ENCODE peak calls at places on chromosomes 6 and 20, in six cellular contexts. One of them, this sample, is unnamed.

GRCh38 chr6:170152989-170153388 is 137.9 kb downstream of the DLL1 start:
- DNase-seq in HepG2: peak; percentile 32
- DNase-seq in H1: peak; percentile 23
- DNase-seq in K562: peak; percentile 28
- DNase-seq in GM12878: no peak
- DNase-seq in HCT116: peak; percentile 63
- DNase-seq in this sample: no peak

GRCh38 chr6:166944666-166945256 is 11.6 kb downstream of the RNASET2 start:
- DNase-seq in HepG2: no peak
- DNase-seq in K562: no peak
- DNase-seq in GM12878: no peak
- DNase-seq in HCT116: no peak
- DNase-seq in H1: no peak
- DNase-seq in this sample: no peak

GRCh38 chr20:44166477-44166876 is 20.5 kb downstream of the JPH2 start:
- DNase-seq in K562: no peak
- DNase-seq in H1: no peak
- DNase-seq in HCT116: no peak
- DNase-seq in HepG2: no peak
- DNase-seq in GM12878: no peak
- DNase-seq in this sample: no peak

GRCh38 chr6:158057213-158057987 is 75.7 kb downstream of the SYNJ2 start:
- DNase-seq in HCT116: peak; percentile 90
- DNase-seq in HepG2: no peak
- DNase-seq in GM12878: no peak
- DNase-seq in H1: no peak
- DNase-seq in K562: no peak
- DNase-seq in this sample: no peak

GRCh38 chr6:143451531-143451930 is 926 bp downstream of the PEX3 start:
- DNase-seq in GM12878: no peak
- DNase-seq in K562: no peak
- DNase-seq in HCT116: no peak
- DNase-seq in HepG2: no peak
- DNase-seq in H1: no peak
- DNase-seq in this sample: no peak

GRCh38 chr6:127266892-127267741 is 453 bp downstream of the RNF146 start:
- DNase-seq in K562: peak; percentile 65
- DNase-seq in H1: peak; percentile 1
- DNase-seq in HCT116: peak; percentile 13
- DNase-seq in GM12878: no peak
- DNase-seq in HepG2: no peak
- DNase-seq in this sample: peak; percentile 85

GRCh38 chr6:39599996-39600395 is 125.2 kb downstream of the KIF6 start:
- DNase-seq in HepG2: no peak
- DNase-seq in H1: no peak
- DNase-seq in GM12878: no peak
- DNase-seq in K562: no peak
- DNase-seq in HCT116: no peak
- DNase-seq in this sample: no peak

GRCh38 chr6:56699066-56699654 is 56.5 kb upstream of the DST start:
- DNase-seq in HepG2: peak; percentile 43
- DNase-seq in GM12878: no peak
- DNase-seq in HCT116: no peak
- DNase-seq in H1: no peak
- DNase-seq in K562: no peak
- DNase-seq in this sample: no peak

GRCh38 chr6:6680524-6680923 is 92.0 kb downstream of the LY86 start:
- DNase-seq in H1: no peak
- DNase-seq in K562: no peak
- DNase-seq in HCT116: no peak
- DNase-seq in GM12878: no peak
- DNase-seq in HepG2: no peak
- DNase-seq in this sample: no peak

GRCh38 chr6:7218586-7218985 is 94.4 kb downstream of the SSR1 start:
- DNase-seq in H1: no peak
- DNase-seq in GM12878: no peak
- DNase-seq in HCT116: no peak
- DNase-seq in HepG2: no peak
- DNase-seq in K562: no peak
- DNase-seq in this sample: no peak

GRCh38 chr20:19806806-19807691 is 49.0 kb downstream of the RIN2 start:
- DNase-seq in HepG2: no peak
- DNase-seq in K562: no peak
- DNase-seq in HCT116: no peak
- DNase-seq in H1: no peak
- DNase-seq in GM12878: no peak
- DNase-seq in this sample: peak; percentile 47

GRCh38 chr6:170175644-170176620 is 114.9 kb downstream of the DLL1 start:
- DNase-seq in H1: no peak
- DNase-seq in HepG2: no peak
- DNase-seq in HCT116: no peak
- DNase-seq in GM12878: no peak
- DNase-seq in K562: no peak
- DNase-seq in this sample: peak; percentile 51

GRCh38 chr20:2626853-2627541 is 25.4 kb upstream of the NOP56 start:
- DNase-seq in GM12878: no peak
- DNase-seq in K562: no peak
- DNase-seq in H1: no peak
- DNase-seq in HCT116: peak; percentile 72
- DNase-seq in HepG2: peak; percentile 80
- DNase-seq in this sample: no peak

GRCh38 chr6:30781362-30781696 is 37.0 kb upstream of the IER3 start:
- DNase-seq in H1: no peak
- DNase-seq in HCT116: no peak
- DNase-seq in GM12878: no peak
- DNase-seq in HepG2: no peak
- DNase-seq in K562: no peak
- DNase-seq in this sample: no peak

GRCh38 chr6:74249658-74250057 is 553.7 kb downstream of the CD109 start:
- DNase-seq in HCT116: no peak
- DNase-seq in H1: no peak
- DNase-seq in GM12878: peak; percentile 2
- DNase-seq in K562: no peak
- DNase-seq in HepG2: no peak
- DNase-seq in this sample: no peak

GRCh38 chr6:6826961-6827360 is 238.4 kb downstream of the LY86 start:
- DNase-seq in GM12878: no peak
- DNase-seq in H1: no peak
- DNase-seq in HepG2: no peak
- DNase-seq in HCT116: no peak
- DNase-seq in K562: no peak
- DNase-seq in this sample: no peak

GRCh38 chr6:48141975-48142374 is 31.0 kb upstream of the PTCHD4 start:
- DNase-seq in HepG2: no peak
- DNase-seq in K562: no peak
- DNase-seq in GM12878: no peak
- DNase-seq in HCT116: no peak
- DNase-seq in H1: no peak
- DNase-seq in this sample: no peak

GRCh38 chr20:56358600-56359211 is at the start of gene FAM210B:
- DNase-seq in HCT116: peak; percentile 73
- DNase-seq in GM12878: no peak
- DNase-seq in HepG2: peak; percentile 90
- DNase-seq in H1: peak; percentile 72
- DNase-seq in K562: peak; percentile 97
- DNase-seq in this sample: peak; percentile 99

GRCh38 chr20:3739054-3739925 is 6.8 kb downstream of the HSPA12B start:
- DNase-seq in K562: no peak
- DNase-seq in H1: no peak
- DNase-seq in HCT116: no peak
- DNase-seq in GM12878: no peak
- DNase-seq in HepG2: no peak
- DNase-seq in this sample: no peak

GRCh38 chr20:3313681-3314080 is 74.7 kb upstream of the SLC4A11 start:
- DNase-seq in GM12878: no peak
- DNase-seq in K562: no peak
- DNase-seq in HepG2: no peak
- DNase-seq in HCT116: no peak
- DNase-seq in H1: no peak
- DNase-seq in this sample: no peak

GRCh38 chr6:154614101-154614500 is 103.6 kb upstream of the CNKSR3 start:
- DNase-seq in K562: no peak
- DNase-seq in HCT116: no peak
- DNase-seq in GM12878: no peak
- DNase-seq in H1: no peak
- DNase-seq in HepG2: no peak
- DNase-seq in this sample: no peak

GRCh38 chr6:132937466-132937906 is 123.1 kb downstream of the RPS12 start:
- DNase-seq in HepG2: peak; percentile 62
- DNase-seq in HCT116: peak; percentile 57
- DNase-seq in GM12878: no peak
- DNase-seq in H1: no peak
- DNase-seq in K562: peak; percentile 14
- DNase-seq in this sample: peak; percentile 43

GRCh38 chr6:25010166-25010565 is 74.4 kb upstream of the RIPOR2 start:
- DNase-seq in HepG2: no peak
- DNase-seq in K562: no peak
- DNase-seq in GM12878: no peak
- DNase-seq in H1: no peak
- DNase-seq in HCT116: no peak
- DNase-seq in this sample: no peak

GRCh38 chr20:3911956-3912355 is 22.8 kb downstream of the PANK2 start:
- DNase-seq in HCT116: no peak
- DNase-seq in K562: peak; percentile 59
- DNase-seq in GM12878: no peak
- DNase-seq in H1: no peak
- DNase-seq in HepG2: no peak
- DNase-seq in this sample: no peak

GRCh38 chr6:149961728-149962425 is 1.9 kb upstream of the ULBP1 start:
- DNase-seq in K562: no peak
- DNase-seq in H1: no peak
- DNase-seq in GM12878: no peak
- DNase-seq in HCT116: peak; percentile 36
- DNase-seq in HepG2: no peak
- DNase-seq in this sample: peak; percentile 50

GRCh38 chr20:50519036-50519780 is 9.0 kb downstream of the PTPN1 start:
- DNase-seq in H1: no peak
- DNase-seq in HCT116: no peak
- DNase-seq in K562: no peak
- DNase-seq in GM12878: no peak
- DNase-seq in HepG2: no peak
- DNase-seq in this sample: no peak

GRCh38 chr6:83615025-83615999 is 93.6 kb downstream of the SNAP91 start:
- DNase-seq in HCT116: peak; percentile 47
- DNase-seq in HepG2: peak; percentile 18
- DNase-seq in K562: peak; percentile 31
- DNase-seq in H1: no peak
- DNase-seq in GM12878: no peak
- DNase-seq in this sample: peak; percentile 71

GRCh38 chr6:105363100-105363754 is 39.7 kb downstream of the PREP start:
- DNase-seq in K562: no peak
- DNase-seq in HCT116: no peak
- DNase-seq in GM12878: no peak
- DNase-seq in H1: no peak
- DNase-seq in HepG2: no peak
- DNase-seq in this sample: peak; percentile 28

GRCh38 chr20:9235518-9235917 is 166.6 kb downstream of the PLCB4 start:
- DNase-seq in HepG2: no peak
- DNase-seq in HCT116: no peak
- DNase-seq in H1: no peak
- DNase-seq in GM12878: no peak
- DNase-seq in K562: no peak
- DNase-seq in this sample: no peak

GRCh38 chr6:18720075-18720474 is 332.9 kb downstream of the RNF144B start:
- DNase-seq in GM12878: no peak
- DNase-seq in H1: no peak
- DNase-seq in K562: no peak
- DNase-seq in HepG2: no peak
- DNase-seq in HCT116: no peak
- DNase-seq in this sample: no peak

GRCh38 chr20:18541741-18542140 is 25.5 kb upstream of the SMIM26 start:
- DNase-seq in H1: no peak
- DNase-seq in HepG2: no peak
- DNase-seq in HCT116: no peak
- DNase-seq in GM12878: no peak
- DNase-seq in K562: no peak
- DNase-seq in this sample: no peak
- TF ChIP-seq YY1 in H1: no peak
- TF ChIP-seq YY1 in HepG2: no peak
- TF ChIP-seq YY1 in HCT116: no peak
- TF ChIP-seq YY1 in GM12878: no peak
- TF ChIP-seq YY1 in K562: no peak
- TF ChIP-seq YY1 in this sample: no peak

GRCh38 chr6:34106900-34107299 is 39.0 kb downstream of the GRM4 start:
- DNase-seq in H1: no peak
- DNase-seq in GM12878: no peak
- DNase-seq in HepG2: no peak
- DNase-seq in K562: no peak
- DNase-seq in HCT116: no peak
- DNase-seq in this sample: no peak
- TF ChIP-seq SIN3A in H1: no peak
- TF ChIP-seq SIN3A in GM12878: no peak
- TF ChIP-seq SIN3A in HepG2: no peak
- TF ChIP-seq SIN3A in K562: no peak
- TF ChIP-seq SIN3A in HCT116: no peak
- TF ChIP-seq SIN3A in this sample: no peak

DNA sequence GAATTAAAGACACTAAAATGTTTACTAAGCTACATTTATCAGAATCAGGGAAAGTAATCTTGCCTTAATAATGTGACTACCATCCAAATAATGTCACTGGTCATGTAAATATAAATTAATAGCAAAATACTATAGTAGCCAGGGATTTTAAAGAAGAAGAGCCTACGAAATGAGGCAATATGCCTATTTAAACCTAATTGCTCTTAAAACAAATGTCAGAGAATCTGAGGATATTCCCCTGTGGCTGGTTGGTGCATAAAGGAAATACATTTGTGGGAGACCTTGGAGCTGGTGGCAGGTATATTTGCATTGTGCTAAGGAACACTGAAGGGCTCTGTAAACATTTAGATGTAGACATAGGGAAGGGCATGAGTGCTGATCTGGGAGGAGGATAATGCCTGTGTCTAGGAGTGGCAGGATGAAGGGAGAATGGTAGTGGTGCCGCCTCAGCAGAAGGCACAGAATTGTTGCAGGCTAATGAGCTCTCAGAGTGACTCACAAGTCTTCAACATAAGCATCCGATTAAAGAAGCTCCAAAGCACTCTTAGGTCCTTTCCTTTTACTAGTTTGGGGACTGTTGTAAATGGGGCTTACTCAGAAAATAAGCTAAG is 85.9 kb downstream of the CD164 start:
- DNase-seq in GM12878: no peak
- DNase-seq in HepG2: peak; percentile 47
- DNase-seq in HCT116: no peak
- DNase-seq in K562: no peak
- DNase-seq in H1: no peak
- DNase-seq in this sample: no peak
- TF ChIP-seq YY1 in GM12878: no peak
- TF ChIP-seq YY1 in HepG2: no peak
- TF ChIP-seq YY1 in HCT116: no peak
- TF ChIP-seq YY1 in K562: no peak
- TF ChIP-seq YY1 in H1: no peak
- TF ChIP-seq YY1 in this sample: no peak

DNA sequence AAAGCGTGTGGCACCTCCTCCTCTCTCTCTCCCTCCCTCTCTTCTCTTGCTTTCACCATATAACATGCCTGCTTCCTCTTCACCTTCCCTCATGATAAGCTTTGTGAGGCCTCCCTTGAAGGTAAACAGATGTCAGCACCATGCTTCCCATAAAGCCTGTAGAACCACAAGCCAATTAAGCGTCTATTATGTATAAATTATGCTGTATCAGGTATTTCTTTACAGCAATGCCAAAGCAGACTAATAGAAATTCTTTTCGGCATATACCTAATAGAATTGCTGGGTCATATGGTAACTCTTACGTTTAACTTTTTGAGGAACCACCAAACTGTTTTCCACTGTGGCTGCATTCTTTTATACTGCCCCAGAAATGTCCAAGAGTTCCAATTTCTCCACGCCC is 75.0 kb downstream of the SYCP2 start:
- DNase-seq in H1: no peak
- DNase-seq in HepG2: no peak
- DNase-seq in HCT116: no peak
- DNase-seq in GM12878: no peak
- DNase-seq in K562: no peak
- DNase-seq in this sample: no peak
- TF ChIP-seq SIN3A in H1: no peak
- TF ChIP-seq SIN3A in HepG2: no peak
- TF ChIP-seq SIN3A in HCT116: no peak
- TF ChIP-seq SIN3A in GM12878: no peak
- TF ChIP-seq SIN3A in K562: no peak
- TF ChIP-seq SIN3A in this sample: no peak

This sample was measured in SK-N-SH.